ENCODE peak calls at places on chromosome 10, in four cellular contexts. E is epithelial cell of prostate, T is tibial nerve, D is Karpas-422. V is an unnamed sample.

GRCh38 chr10:128476845-128477244 is 350.6 kb upstream of the MKI67 start:
- DNase-seq in D (no peak), E (no peak), T (no peak), V (no peak)

GRCh38 chr10:26269754-26270153 is 53.2 kb downstream of the GAD2 start:
- DNase-seq in D (peak; percentile 74), T (no peak), E (no peak), V (no peak)

GRCh38 chr10:129332476-129332875 is 134.6 kb upstream of the MGMT start:
- DNase-seq in T (no peak), D (peak; percentile 73), E (no peak), V (no peak)

GRCh38 chr10:112202561-112203241 is 19.1 kb upstream of the GPAM start:
- DNase-seq in E (peak; percentile 40), D (peak; percentile 65), T (no peak), V (no peak)

GRCh38 chr10:22899775-22900174 is 28.1 kb upstream of the ARMC3 start:
- DNase-seq in T (no peak), D (no peak), E (no peak), V (no peak)

GRCh38 chr10:499991-500390 is 189.5 kb downstream of the DIP2C start:
- DNase-seq in D (no peak), E (no peak), T (no peak), V (no peak)

GRCh38 chr10:132306951-132307751 is 599 bp downstream of the STK32C start:
- DNase-seq in E (no peak), D (no peak), T (no peak), V (no peak)

GRCh38 chr10:2173328-2173727 is 436.0 kb upstream of the ADARB2 start:
- DNase-seq in T (no peak), E (no peak), D (no peak), V (no peak)

GRCh38 chr10:132603851-132604533 is 66.4 kb downstream of the INPP5A start:
- DNase-seq in E (no peak), D (no peak), T (no peak), V (peak; percentile 36)

GRCh38 chr10:62352356-62352963 is 21.7 kb upstream of the ZNF365 start:
- DNase-seq in T (no peak), E (peak; percentile 76), D (no peak), V (no peak)

GRCh38 chr10:80472234-80473095 is 18.4 kb downstream of the TSPAN14 start:
- DNase-seq in T (no peak), D (peak; percentile 53), E (peak; percentile 91), V (peak; percentile 74)

GRCh38 chr10:97499561-97500296 is 1.0 kb downstream of the UBTD1 start:
- DNase-seq in T (peak; percentile 59), E (no peak), D (no peak), V (peak; percentile 32)

GRCh38 chr10:32379314-32379949 is 32.5 kb upstream of the EPC1 start:
- DNase-seq in T (no peak), D (peak; percentile 91), E (peak; percentile 37), V (no peak)

GRCh38 chr10:6163364-6164270 is 39.1 kb upstream of the PFKFB3 start:
- DNase-seq in T (peak; percentile 81), D (peak; percentile 97), E (no peak), V (peak; percentile 81)

GRCh38 chr10:45410807-45411606 is 37.0 kb downstream of the ALOX5 start:
- DNase-seq in D (no peak), T (no peak), E (no peak), V (no peak)

GRCh38 chr10:28668363-28669226 is 8.7 kb upstream of the BAMBI start:
- DNase-seq in E (no peak), D (no peak), T (peak; percentile 40), V (peak; percentile 60)

GRCh38 chr10:122368502-122369254 is 5.8 kb upstream of the PLEKHA1 start:
- DNase-seq in D (no peak), T (no peak), E (no peak), V (no peak)

GRCh38 chr10:132094581-132095234 is 29.0 kb downstream of the JAKMIP3 start:
- DNase-seq in T (no peak), E (peak; percentile 20), D (no peak), V (no peak)

GRCh38 chr10:126538439-126539140 is 131.9 kb downstream of the C10orf90 start:
- DNase-seq in T (no peak), E (no peak), D (no peak), V (no peak)

GRCh38 chr10:90587081-90587491 is 270.8 kb downstream of the HTR7 start:
- DNase-seq in E (no peak), D (no peak), T (no peak), V (peak; percentile 85)

DNA sequence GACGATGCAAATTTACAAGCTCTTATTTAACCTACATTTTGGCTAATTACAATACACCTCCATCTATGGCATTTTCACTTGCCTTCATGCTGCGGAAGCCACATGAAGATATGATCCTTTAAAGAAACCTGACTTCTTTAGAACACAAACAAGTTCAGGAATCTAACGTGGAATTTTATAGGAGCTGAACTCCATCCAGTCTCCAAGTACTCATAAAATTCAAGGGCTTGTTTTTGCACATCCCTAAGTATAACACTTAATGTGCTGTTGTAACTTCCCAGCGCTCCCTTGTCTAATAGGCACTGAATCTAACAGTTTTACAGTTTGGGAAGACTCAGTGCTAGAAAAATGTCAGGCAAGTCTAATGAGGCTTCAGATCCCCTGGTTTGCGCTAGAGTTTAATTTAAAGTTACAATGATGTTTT is 664.5 kb downstream of the KCNMA1 start:
- DNase-seq in E (no peak), D (no peak), T (no peak), V (no peak)
- H3K27ac ChIP-seq in E (no peak overlapping the region), D (no peak overlapping the region), T (no peak overlapping the region), V (no peak overlapping the region)

GRCh38 chr10:63434866-63435854 is 30.6 kb downstream of the JMJD1C start:
- DNase-seq in T (no peak), E (no peak), D (no peak), V (no peak)

GRCh38 chr10:63436225-63436624 is 29.6 kb downstream of the JMJD1C start:
- DNase-seq in D (no peak), T (no peak), E (no peak), V (no peak)

GRCh38 chr10:63437334-63437949 is 28.3 kb downstream of the JMJD1C start:
- DNase-seq in E (no peak), D (no peak), T (no peak), V (no peak)

GRCh38 chr10:63438506-63439498 is 27.0 kb downstream of the JMJD1C start:
- DNase-seq in E (no peak), T (no peak), D (no peak), V (no peak)

GRCh38 chr10:63439607-63440006 is 26.2 kb downstream of the JMJD1C start:
- DNase-seq in D (no peak), T (no peak), E (no peak), V (no peak)
- H3K27ac ChIP-seq in D (no peak overlapping the region), T (no peak overlapping the region), E (no peak overlapping the region), V (no peak overlapping the region)

DNA sequence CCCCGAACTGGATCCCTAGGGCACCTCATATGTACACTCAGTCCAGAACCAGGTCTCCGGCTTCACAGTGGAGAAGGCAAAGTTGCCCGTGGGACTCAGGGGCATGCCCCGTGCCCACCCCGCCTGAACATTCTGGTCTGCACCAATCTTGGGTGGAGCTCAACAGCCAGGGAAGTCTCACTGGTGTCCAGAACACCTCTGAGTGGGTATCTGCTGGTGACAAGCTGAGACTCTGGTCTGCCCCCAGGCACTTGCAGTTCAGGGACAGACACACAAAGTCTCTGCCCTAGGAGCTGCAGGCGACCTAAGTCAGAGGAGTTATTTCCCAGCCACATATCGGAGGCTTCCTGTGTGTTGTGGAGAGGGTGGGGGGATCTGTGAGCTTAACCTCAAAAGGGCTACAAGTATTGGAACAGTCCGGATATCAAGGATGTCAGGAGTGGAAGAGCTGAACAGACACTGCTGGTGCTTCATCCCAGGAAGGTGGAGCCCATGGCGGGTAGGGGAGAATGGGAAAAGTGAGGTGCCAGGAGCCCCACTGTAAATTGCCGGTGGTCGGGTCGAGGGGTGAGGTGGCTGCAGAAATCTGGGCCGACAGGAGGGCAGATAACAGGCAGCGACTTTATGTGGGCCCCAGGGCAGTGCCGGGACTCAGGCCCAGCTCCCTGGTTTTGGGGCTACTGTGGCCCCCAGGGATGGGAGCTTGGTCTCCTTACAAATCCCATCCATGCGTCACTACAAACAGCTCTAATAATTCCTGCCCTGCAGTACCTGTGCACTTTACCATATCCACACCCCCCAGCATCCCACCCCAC is 8.6 kb upstream of the TLX1 start:
- DNase-seq in T (no peak), E (no peak), D (no peak), V (no peak)
- H3K27ac ChIP-seq in T (no peak overlapping the region), E (no peak overlapping the region), D (no peak overlapping the region), V (no peak overlapping the region)

GRCh38 chr10:59333731-59334130 is 28.6 kb downstream of the FAM13C start:
- DNase-seq in D (no peak), T (no peak), E (no peak), V (no peak)
- H3K27ac ChIP-seq in D (no peak overlapping the region), T (no peak overlapping the region), E (no peak overlapping the region), V (no peak overlapping the region)

GRCh38 chr10:99983280-99983988 is 26.3 kb downstream of the DNMBP start:
- DNase-seq in T (peak; percentile 29), E (no peak), D (peak; percentile 74), V (no peak)
- H3K27ac ChIP-seq in T (no peak overlapping the region), E (peak overlapping the region; percentile 90), D (peak overlapping the region; percentile 99), V (no peak overlapping the region)

GRCh38 chr10:30057421-30057841 is 2.0 kb downstream of the JCAD start:
- DNase-seq in D (no peak), T (no peak), E (no peak), V (peak; percentile 81)

GRCh38 chr10:30058111-30058510 is 1.3 kb downstream of the JCAD start:
- DNase-seq in T (no peak), D (no peak), E (no peak), V (peak; percentile 50)

GRCh38 chr10:30056767-30057355 is 2.5 kb downstream of the JCAD start:
- DNase-seq in E (no peak), D (no peak), T (no peak), V (no peak)

GRCh38 chr10:30058570-30059132 is 735 bp downstream of the JCAD start:
- DNase-seq in E (no peak), T (no peak), D (no peak), V (no peak)

DNA sequence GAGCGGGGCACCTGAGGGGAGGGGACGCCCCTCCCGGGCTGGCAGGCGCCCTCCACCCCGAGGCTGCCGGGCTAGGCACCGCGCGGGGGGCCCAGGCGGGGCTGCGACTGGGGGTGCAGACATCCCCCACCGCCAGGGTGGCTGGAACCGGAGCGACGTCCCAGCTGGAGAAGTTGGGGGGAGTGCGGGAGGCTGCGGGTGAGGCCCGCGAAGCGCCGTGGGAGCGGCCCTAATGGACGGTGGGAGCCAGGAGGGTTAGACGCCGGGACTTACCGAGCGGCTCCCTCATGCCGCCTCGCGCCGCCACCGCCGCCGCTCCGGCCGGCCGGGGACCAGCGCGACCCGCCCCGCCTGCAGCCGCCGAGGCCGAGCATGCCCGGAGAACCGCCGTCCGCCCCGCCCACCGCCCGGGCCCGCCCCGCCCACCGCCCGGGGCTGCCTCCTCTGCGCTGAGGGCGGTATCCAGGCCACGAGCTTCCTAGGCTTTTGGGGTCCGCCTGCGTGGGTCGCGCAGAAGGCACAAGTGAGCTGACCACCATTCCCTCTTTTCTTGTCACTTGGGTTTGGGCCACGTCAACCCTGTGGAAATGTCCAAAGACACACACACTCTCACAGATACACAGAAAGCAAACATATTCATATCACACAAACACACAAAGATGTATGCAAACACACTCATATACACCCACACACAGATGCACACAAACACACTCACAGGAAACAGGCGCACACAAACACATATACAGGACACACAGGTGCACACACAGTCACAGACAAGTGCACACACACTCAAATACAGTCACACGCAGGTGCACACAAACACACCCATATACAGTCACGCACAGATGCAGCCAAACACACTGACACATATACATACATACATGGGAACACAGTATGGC is at the start of gene JCAD:
- DNase-seq in T (peak; percentile 68), D (no peak), E (no peak), V (peak; percentile 69)
- H3K27ac ChIP-seq in T (peak within 1 kb of the TSS; percentile 82), D (no peak within 1 kb of the TSS), E (no peak within 1 kb of the TSS), V (peak within 1 kb of the TSS; percentile 75)

GRCh38 chr10:77387247-77387646 is 250.4 kb downstream of the KCNMA1 start:
- DNase-seq in T (no peak), E (no peak), D (no peak), V (no peak)
- H3K27ac ChIP-seq in T (no peak overlapping the region), E (no peak overlapping the region), D (no peak overlapping the region), V (peak overlapping the region; percentile 41)

GRCh38 chr10:123790132-123790885 is 101.3 kb downstream of the CPXM2 start:
- DNase-seq in E (no peak), T (no peak), D (no peak), V (peak; percentile 13)
- H3K27ac ChIP-seq in E (peak overlapping the region; percentile 15), T (no peak overlapping the region), D (no peak overlapping the region), V (no peak overlapping the region)